ENCODE peak calls at places on chromosomes 3 and 15, in eight cellular contexts. B is WTC11; P is activated CD4-positive, alpha-beta T cell treated with anti-CD3 and anti-CD28 coated beads, Interleukin-2, amount 10 ng/mL, durations not matched to agents 7 days and 5 days; E is activated naive CD4-positive, alpha-beta T cell; W is activated naive CD8-positive, alpha-beta T cell treated with anti-CD3 and anti-CD28 coated beads, Interleukin-2, amount 50 U/mL, for 24 hours; V is lung microvascular endothelial cell; G is left ventricle myocardium superior; N is suprapubic skin. H is an unnamed sample.

GRCh38 chr15:37028609-37029287 is 71.6 kb downstream of the MEIS2 start:
- DNase-seq in P (no peak), N (no peak), G (no peak), E (no peak), W (no peak), V (peak), B (no peak), H (no peak)

GRCh38 chr3:55409802-55410201 is 77.3 kb downstream of the WNT5A start:
- DNase-seq in N (no peak), P (no peak), B (no peak), E (no peak), W (no peak), V (no peak), G (no peak), H (no peak)

GRCh38 chr3:168951368-168951767 is 712.1 kb downstream of the MECOM start:
- DNase-seq in G (no peak), E (no peak), V (no peak), B (no peak), P (no peak), N (no peak), W (no peak), H (no peak)

GRCh38 chr3:97579365-97579764 is 185.2 kb upstream of the ARL6 start:
- DNase-seq in P (no peak), W (no peak), B (no peak), G (no peak), N (no peak), E (no peak), V (no peak), H (no peak)

GRCh38 chr3:177041730-177042551 is 155.3 kb downstream of the TBL1XR1 start:
- DNase-seq in E (no peak), V (no peak), P (no peak), G (no peak), B (no peak), W (no peak), N (no peak), H (no peak)

GRCh38 chr3:136750209-136750921 is 1.8 kb downstream of the STAG1 start:
- DNase-seq in E (no peak), V (peak), B (no peak), W (no peak), G (no peak), N (no peak), P (peak), H (no peak)

GRCh38 chr3:18290130-18290529 is 135.0 kb downstream of the SATB1 start:
- DNase-seq in B (no peak), V (no peak), E (no peak), W (no peak), N (no peak), G (no peak), P (no peak), H (no peak)

GRCh38 chr15:52054381-52054780 is 35.4 kb downstream of the MAPK6 start:
- DNase-seq in P (no peak), V (no peak), N (no peak), W (no peak), B (no peak), E (no peak), G (no peak), H (no peak)

GRCh38 chr3:134476977-134477376 is 8.8 kb downstream of the ANAPC13 start:
- DNase-seq in W (no peak), P (no peak), E (no peak), B (no peak), V (no peak), N (no peak), G (peak), H (no peak)

GRCh38 chr15:91224750-91225380 is 124.8 kb downstream of the SV2B start:
- DNase-seq in G (no peak), P (no peak), V (peak), E (no peak), W (no peak), B (no peak), N (no peak), H (peak)

GRCh38 chr3:99376926-99377325 is 261.5 kb upstream of the COL8A1 start:
- DNase-seq in V (no peak), B (no peak), P (no peak), W (no peak), E (no peak), N (no peak), G (no peak), H (no peak)

GRCh38 chr3:46100812-46101211 is 73.5 kb upstream of the XCR1 start:
- DNase-seq in W (no peak), G (no peak), E (no peak), B (no peak), N (no peak), V (no peak), P (no peak), H (no peak)

GRCh38 chr3:52509753-52510328 is 14.7 kb downstream of the STAB1 start:
- DNase-seq in V (no peak), G (no peak), E (no peak), B (no peak), W (no peak), N (no peak), P (no peak), H (no peak)

GRCh38 chr3:141707741-141708203 is 30.3 kb upstream of the RNF7 start:
- DNase-seq in W (no peak), G (no peak), N (no peak), E (no peak), V (peak), P (no peak), B (no peak), H (no peak)

GRCh38 chr3:71984843-71985594 is 200.1 kb upstream of the PROK2 start:
- DNase-seq in P (peak), E (no peak), N (no peak), W (no peak), G (no peak), V (no peak), B (no peak), H (peak)

GRCh38 chr3:42829083-42829627 is 19.9 kb downstream of the ACKR2 start:
- DNase-seq in W (no peak), G (no peak), E (no peak), N (no peak), P (no peak), B (no peak), V (no peak), H (no peak)

GRCh38 chr15:67341539-67341938 is 87.0 kb downstream of the IQCH start:
- DNase-seq in E (no peak), V (no peak), N (no peak), G (no peak), W (no peak), B (no peak), P (no peak), H (no peak)

GRCh38 chr3:194782767-194783404 is 97.2 kb downstream of the FAM43A start:
- DNase-seq in G (peak), E (no peak), N (peak), V (no peak), B (no peak), P (no peak), W (no peak), H (no peak)

GRCh38 chr3:36372534-36372935 is 7.8 kb upstream of the STAC start:
- DNase-seq in E (no peak), N (no peak), P (no peak), B (no peak), W (no peak), V (no peak), G (no peak), H (no peak)

GRCh38 chr15:50487287-50487686 is 59.2 kb downstream of the USP50 start:
- DNase-seq in W (peak), N (no peak), P (no peak), G (no peak), B (no peak), V (no peak), E (no peak), H (no peak)

GRCh38 chr3:46405301-46406079 is 1.4 kb downstream of the CCR5AS start:
- DNase-seq in V (peak), P (no peak), G (no peak), B (no peak), N (no peak), W (no peak), E (no peak), H (no peak)

GRCh38 chr3:97835761-97836160 is 13.9 kb downstream of the CRYBG3 start:
- DNase-seq in V (no peak), G (no peak), E (no peak), B (no peak), W (no peak), P (no peak), N (no peak), H (no peak)

GRCh38 chr3:58484049-58484721 is 7.7 kb upstream of the KCTD6 start:
- DNase-seq in V (no peak), W (no peak), P (no peak), G (no peak), N (no peak), B (no peak), E (no peak), H (no peak)

GRCh38 chr15:75578948-75579908 is at the start of gene PTPN9:
- DNase-seq in V (peak), P (peak), N (peak), G (peak), W (peak), B (peak), E (peak), H (peak)

GRCh38 chr15:33277689-33278088 is 33.1 kb upstream of the RYR3 start:
- DNase-seq in V (no peak), P (no peak), W (no peak), B (no peak), G (no peak), E (no peak), N (no peak), H (no peak)

GRCh38 chr3:32948625-32949445 is 2.6 kb upstream of the CCR4 start:
- DNase-seq in B (no peak), N (no peak), V (no peak), G (no peak), P (no peak), W (no peak), E (no peak), H (no peak)

GRCh38 chr3:11331101-11331500 is 58.9 kb downstream of the ATG7 start:
- DNase-seq in B (no peak), P (no peak), V (peak), W (no peak), N (no peak), E (no peak), G (no peak), H (no peak)

GRCh38 chr3:12601072-12601471 is 44.2 kb downstream of the MKRN2 start:
- DNase-seq in W (no peak), E (no peak), B (no peak), P (no peak), V (peak), G (no peak), N (no peak), H (no peak)

GRCh38 chr3:29644261-29644660 is 363.4 kb downstream of the RBMS3 start:
- DNase-seq in P (no peak), B (no peak), G (no peak), V (no peak), N (no peak), W (no peak), E (no peak), H (no peak)

GRCh38 chr3:114453296-114453888 is 159.6 kb downstream of the TIGIT start:
- DNase-seq in W (no peak), E (no peak), G (no peak), P (no peak), B (no peak), V (no peak), N (no peak), H (no peak)

GRCh38 chr15:25711164-25711563 is 152.0 kb downstream of the ATP10A start:
- DNase-seq in G (no peak), W (no peak), P (no peak), N (peak), B (no peak), E (no peak), V (no peak), H (no peak)

GRCh38 chr3:56683122-56683817 is at the start of gene TASOR:
- DNase-seq in P (peak), N (peak), V (peak), B (peak), W (peak), G (peak), E (peak), H (peak)

GRCh38 chr3:123626881-123627280 is 42.0 kb upstream of the HACD2 start:
- DNase-seq in B (no peak), N (no peak), E (no peak), G (no peak), P (no peak), W (no peak), V (no peak), H (no peak)

GRCh38 chr15:36323607-36324006 is 255.8 kb upstream of the CDIN1 start:
- DNase-seq in V (no peak), E (no peak), P (no peak), W (no peak), G (no peak), N (no peak), B (no peak), H (no peak)

GRCh38 chr3:185335799-185336198 is 27.1 kb upstream of the MAP3K13 start:
- DNase-seq in W (no peak), V (peak), P (no peak), B (no peak), E (no peak), G (no peak), N (no peak), H (no peak)

GRCh38 chr3:183353421-183353820 is 75.0 kb downstream of the MCF2L2 start:
- DNase-seq in W (no peak), N (no peak), B (no peak), P (no peak), G (no peak), V (no peak), E (no peak), H (no peak)

GRCh38 chr15:90230071-90230494 is 3.7 kb downstream of the CIB1 start:
- DNase-seq in N (no peak), B (no peak), G (peak), V (no peak), W (no peak), P (no peak), E (no peak), H (no peak)

H was measured in GM20000.